ENCODE peak calls at places on chromosomes 6 and 20, in five cellular contexts. One of them, this sample, is unnamed.

GRCh38 chr6:53119772-53120409 is 28.8 kb downstream of the GCM1 start:
- DNase-seq in left ventricle myocardium inferior: no peak
- DNase-seq in renal cortical epithelial cell: peak
- DNase-seq in mesothelial cell of epicardium: no peak
- DNase-seq in MM.1S: no peak
- DNase-seq in this sample: no peak

GRCh38 chr6:2611092-2611491 is 139.6 kb downstream of the MYLK4 start:
- DNase-seq in mesothelial cell of epicardium: no peak
- DNase-seq in MM.1S: no peak
- DNase-seq in left ventricle myocardium inferior: no peak
- DNase-seq in renal cortical epithelial cell: no peak
- DNase-seq in this sample: no peak

GRCh38 chr20:62653951-62654685 is 11.8 kb downstream of the SLCO4A1 start:
- DNase-seq in left ventricle myocardium inferior: no peak
- DNase-seq in mesothelial cell of epicardium: no peak
- DNase-seq in MM.1S: no peak
- DNase-seq in renal cortical epithelial cell: no peak
- DNase-seq in this sample: no peak

GRCh38 chr6:150272264-150272975 is 96.4 kb upstream of the IYD start:
- DNase-seq in MM.1S: no peak
- DNase-seq in renal cortical epithelial cell: peak
- DNase-seq in mesothelial cell of epicardium: no peak
- DNase-seq in left ventricle myocardium inferior: no peak
- DNase-seq in this sample: no peak

GRCh38 chr20:9241232-9241692 is 172.4 kb downstream of the PLCB4 start:
- DNase-seq in renal cortical epithelial cell: peak
- DNase-seq in mesothelial cell of epicardium: no peak
- DNase-seq in left ventricle myocardium inferior: no peak
- DNase-seq in MM.1S: no peak
- DNase-seq in this sample: no peak

GRCh38 chr6:139597087-139597763 is 222.8 kb upstream of the CITED2 start:
- DNase-seq in MM.1S: no peak
- DNase-seq in left ventricle myocardium inferior: no peak
- DNase-seq in mesothelial cell of epicardium: no peak
- DNase-seq in renal cortical epithelial cell: no peak
- DNase-seq in this sample: no peak

GRCh38 chr6:63634630-63635029 is 972 bp upstream of the PHF3 start:
- DNase-seq in MM.1S: no peak
- DNase-seq in mesothelial cell of epicardium: no peak
- DNase-seq in left ventricle myocardium inferior: no peak
- DNase-seq in renal cortical epithelial cell: no peak
- DNase-seq in this sample: no peak

GRCh38 chr6:41648070-41648585 is 9.9 kb downstream of the MDFI start:
- DNase-seq in MM.1S: no peak
- DNase-seq in renal cortical epithelial cell: no peak
- DNase-seq in mesothelial cell of epicardium: no peak
- DNase-seq in left ventricle myocardium inferior: no peak
- DNase-seq in this sample: no peak

GRCh38 chr6:111564482-111564945 is 41.2 kb downstream of the TRAF3IP2 start:
- DNase-seq in left ventricle myocardium inferior: peak
- DNase-seq in MM.1S: no peak
- DNase-seq in mesothelial cell of epicardium: no peak
- DNase-seq in renal cortical epithelial cell: peak
- DNase-seq in this sample: no peak

GRCh38 chr6:25017932-25018581 is 82.3 kb upstream of the RIPOR2 start:
- DNase-seq in renal cortical epithelial cell: peak
- DNase-seq in MM.1S: peak
- DNase-seq in left ventricle myocardium inferior: peak
- DNase-seq in mesothelial cell of epicardium: no peak
- DNase-seq in this sample: no peak

GRCh38 chr6:40098774-40099173 is 164.5 kb upstream of the MOCS1 start:
- DNase-seq in MM.1S: no peak
- DNase-seq in mesothelial cell of epicardium: no peak
- DNase-seq in renal cortical epithelial cell: no peak
- DNase-seq in left ventricle myocardium inferior: no peak
- DNase-seq in this sample: no peak

GRCh38 chr20:24781061-24781980 is 167.7 kb upstream of the CST7 start:
- DNase-seq in renal cortical epithelial cell: peak
- DNase-seq in mesothelial cell of epicardium: no peak
- DNase-seq in MM.1S: peak
- DNase-seq in left ventricle myocardium inferior: no peak
- DNase-seq in this sample: no peak

GRCh38 chr6:117605169-117605826 is 3.0 kb upstream of the GOPC start:
- DNase-seq in mesothelial cell of epicardium: no peak
- DNase-seq in left ventricle myocardium inferior: no peak
- DNase-seq in MM.1S: peak
- DNase-seq in renal cortical epithelial cell: peak
- DNase-seq in this sample: peak

GRCh38 chr6:102995491-102995890 is 1602.0 kb downstream of the GRIK2 start:
- DNase-seq in MM.1S: no peak
- DNase-seq in left ventricle myocardium inferior: no peak
- DNase-seq in renal cortical epithelial cell: no peak
- DNase-seq in mesothelial cell of epicardium: no peak
- DNase-seq in this sample: no peak

GRCh38 chr20:57656252-57656820 is 36.1 kb upstream of the ZBP1 start:
- DNase-seq in renal cortical epithelial cell: no peak
- DNase-seq in left ventricle myocardium inferior: no peak
- DNase-seq in MM.1S: no peak
- DNase-seq in mesothelial cell of epicardium: no peak
- DNase-seq in this sample: no peak

GRCh38 chr6:149885888-149886287 is 12.0 kb downstream of the RAET1E start:
- DNase-seq in mesothelial cell of epicardium: no peak
- DNase-seq in MM.1S: no peak
- DNase-seq in renal cortical epithelial cell: no peak
- DNase-seq in left ventricle myocardium inferior: no peak
- DNase-seq in this sample: no peak

GRCh38 chr20:36575066-36575743 is 1.8 kb downstream of the TGIF2 start:
- DNase-seq in MM.1S: no peak
- DNase-seq in mesothelial cell of epicardium: peak
- DNase-seq in renal cortical epithelial cell: peak
- DNase-seq in left ventricle myocardium inferior: peak
- DNase-seq in this sample: peak

GRCh38 chr20:44495802-44496481 is 20.3 kb downstream of the TTPAL start:
- DNase-seq in mesothelial cell of epicardium: no peak
- DNase-seq in left ventricle myocardium inferior: no peak
- DNase-seq in renal cortical epithelial cell: peak
- DNase-seq in MM.1S: no peak
- DNase-seq in this sample: no peak

GRCh38 chr6:43221046-43221773 is 8.1 kb downstream of the DNPH1 start:
- DNase-seq in mesothelial cell of epicardium: no peak
- DNase-seq in renal cortical epithelial cell: peak
- DNase-seq in left ventricle myocardium inferior: no peak
- DNase-seq in MM.1S: no peak
- DNase-seq in this sample: no peak

GRCh38 chr6:100210138-100210872 is 216.3 kb upstream of the MCHR2 start:
- DNase-seq in mesothelial cell of epicardium: no peak
- DNase-seq in left ventricle myocardium inferior: no peak
- DNase-seq in MM.1S: no peak
- DNase-seq in renal cortical epithelial cell: peak
- DNase-seq in this sample: no peak

GRCh38 chr6:48135352-48136084 is 24.5 kb upstream of the PTCHD4 start:
- DNase-seq in mesothelial cell of epicardium: no peak
- DNase-seq in renal cortical epithelial cell: peak
- DNase-seq in MM.1S: no peak
- DNase-seq in left ventricle myocardium inferior: no peak
- DNase-seq in this sample: no peak

GRCh38 chr6:40845588-40845987 is 193.4 kb downstream of the UNC5CL start:
- DNase-seq in mesothelial cell of epicardium: no peak
- DNase-seq in left ventricle myocardium inferior: no peak
- DNase-seq in MM.1S: peak
- DNase-seq in renal cortical epithelial cell: peak
- DNase-seq in this sample: no peak

GRCh38 chr6:5004373-5005037 is 668 bp upstream of the RPP40 start:
- DNase-seq in mesothelial cell of epicardium: no peak
- DNase-seq in renal cortical epithelial cell: no peak
- DNase-seq in MM.1S: peak
- DNase-seq in left ventricle myocardium inferior: no peak
- DNase-seq in this sample: no peak

GRCh38 chr6:73790572-73790971 is 94.6 kb downstream of the CD109 start:
- DNase-seq in MM.1S: no peak
- DNase-seq in renal cortical epithelial cell: no peak
- DNase-seq in mesothelial cell of epicardium: no peak
- DNase-seq in left ventricle myocardium inferior: no peak
- DNase-seq in this sample: no peak

GRCh38 chr6:159929819-159930218 is 39.0 kb downstream of the MAS1 start:
- DNase-seq in renal cortical epithelial cell: peak
- DNase-seq in left ventricle myocardium inferior: no peak
- DNase-seq in MM.1S: no peak
- DNase-seq in mesothelial cell of epicardium: peak
- DNase-seq in this sample: no peak

GRCh38 chr6:106339334-106340029 is 13.9 kb upstream of the ATG5 start:
- DNase-seq in MM.1S: peak
- DNase-seq in renal cortical epithelial cell: peak
- DNase-seq in mesothelial cell of epicardium: peak
- DNase-seq in left ventricle myocardium inferior: no peak
- DNase-seq in this sample: no peak

GRCh38 chr6:31834704-31835375 is 7.3 kb downstream of the HSPA1B start:
- DNase-seq in renal cortical epithelial cell: no peak
- DNase-seq in MM.1S: peak
- DNase-seq in left ventricle myocardium inferior: peak
- DNase-seq in mesothelial cell of epicardium: peak
- DNase-seq in this sample: no peak

GRCh38 chr20:20734475-20734948 is 22.1 kb upstream of the RALGAPA2 start:
- DNase-seq in renal cortical epithelial cell: no peak
- DNase-seq in left ventricle myocardium inferior: no peak
- DNase-seq in MM.1S: no peak
- DNase-seq in mesothelial cell of epicardium: no peak
- DNase-seq in this sample: no peak

GRCh38 chr6:29723666-29724588 is 693 bp downstream of the HLA-F start:
- DNase-seq in MM.1S: peak
- DNase-seq in renal cortical epithelial cell: no peak
- DNase-seq in left ventricle myocardium inferior: peak
- DNase-seq in mesothelial cell of epicardium: no peak
- DNase-seq in this sample: no peak

GRCh38 chr20:53943522-53944291 is 126.7 kb downstream of the BCAS1 start:
- DNase-seq in MM.1S: no peak
- DNase-seq in left ventricle myocardium inferior: no peak
- DNase-seq in renal cortical epithelial cell: no peak
- DNase-seq in mesothelial cell of epicardium: no peak
- DNase-seq in this sample: no peak